ENCODE peak calls at places on chromosomes 4 and X, in eight cellular contexts. One of them, this sample, is unnamed.

GRCh38 chr4:28921886-28922285 is 1798.3 kb upstream of the PCDH7 start:
- DNase-seq in PC-9: no peak
- DNase-seq in AG09309: no peak
- DNase-seq in IMR-90: no peak
- DNase-seq in effector memory CD4-positive, alpha-beta T cell: no peak
- DNase-seq in right cardiac atrium: no peak
- DNase-seq in HL-60: no peak
- DNase-seq in GM06990: no peak
- DNase-seq in this sample: no peak

GRCh38 chr4:128916832-128917231 is 107.3 kb downstream of the JADE1 start:
- DNase-seq in PC-9: no peak
- DNase-seq in AG09309: no peak
- DNase-seq in IMR-90: no peak
- DNase-seq in effector memory CD4-positive, alpha-beta T cell: no peak
- DNase-seq in right cardiac atrium: no peak
- DNase-seq in HL-60: peak; percentile 90
- DNase-seq in GM06990: peak; percentile 12
- DNase-seq in this sample: no peak

GRCh38 chr4:24686866-24687672 is 102.7 kb upstream of the DHX15 start:
- DNase-seq in PC-9: peak; percentile 44
- DNase-seq in AG09309: no peak
- DNase-seq in IMR-90: no peak
- DNase-seq in effector memory CD4-positive, alpha-beta T cell: no peak
- DNase-seq in right cardiac atrium: peak; percentile 53
- DNase-seq in HL-60: no peak
- DNase-seq in GM06990: no peak
- DNase-seq in this sample: no peak

GRCh38 chrX:84046403-84046984 is 141.5 kb downstream of the RPS6KA6 start:
- DNase-seq in PC-9: no peak
- DNase-seq in AG09309: no peak
- DNase-seq in IMR-90: peak; percentile 38
- DNase-seq in effector memory CD4-positive, alpha-beta T cell: no peak
- DNase-seq in right cardiac atrium: no peak
- DNase-seq in HL-60: peak; percentile 18
- DNase-seq in GM06990: peak; percentile 8
- DNase-seq in this sample: no peak

GRCh38 chrX:136950206-136950605 is 69.7 kb upstream of the RBMX start:
- DNase-seq in PC-9: no peak
- DNase-seq in AG09309: no peak
- DNase-seq in IMR-90: no peak
- DNase-seq in effector memory CD4-positive, alpha-beta T cell: no peak
- DNase-seq in right cardiac atrium: no peak
- DNase-seq in HL-60: no peak
- DNase-seq in GM06990: no peak
- DNase-seq in this sample: no peak

GRCh38 chr4:109912706-109913621 is at the start of gene EGF:
- DNase-seq in PC-9: no peak
- DNase-seq in AG09309: peak; percentile 13
- DNase-seq in IMR-90: peak; percentile 50
- DNase-seq in effector memory CD4-positive, alpha-beta T cell: no peak
- DNase-seq in right cardiac atrium: peak; percentile 37
- DNase-seq in HL-60: no peak
- DNase-seq in GM06990: no peak
- DNase-seq in this sample: no peak

GRCh38 chr4:10371869-10372471 is 85.3 kb downstream of the ZNF518B start:
- DNase-seq in PC-9: no peak
- DNase-seq in AG09309: peak; percentile 33
- DNase-seq in IMR-90: peak; percentile 2
- DNase-seq in effector memory CD4-positive, alpha-beta T cell: no peak
- DNase-seq in right cardiac atrium: peak; percentile 45
- DNase-seq in HL-60: no peak
- DNase-seq in GM06990: no peak
- DNase-seq in this sample: no peak

GRCh38 chr4:172975651-172976229 is 192.9 kb upstream of the GALNT7 start:
- DNase-seq in PC-9: no peak
- DNase-seq in AG09309: no peak
- DNase-seq in IMR-90: no peak
- DNase-seq in effector memory CD4-positive, alpha-beta T cell: no peak
- DNase-seq in right cardiac atrium: no peak
- DNase-seq in HL-60: no peak
- DNase-seq in GM06990: no peak
- DNase-seq in this sample: no peak

GRCh38 chr4:143586080-143586479 is 72.6 kb downstream of the SMARCA5 start:
- DNase-seq in PC-9: no peak
- DNase-seq in AG09309: no peak
- DNase-seq in IMR-90: peak; percentile 42
- DNase-seq in effector memory CD4-positive, alpha-beta T cell: no peak
- DNase-seq in right cardiac atrium: no peak
- DNase-seq in HL-60: no peak
- DNase-seq in GM06990: no peak
- DNase-seq in this sample: peak; percentile 44

GRCh38 chr4:156594619-156595018 is 377.0 kb downstream of the PDGFC start:
- DNase-seq in PC-9: no peak
- DNase-seq in AG09309: no peak
- DNase-seq in IMR-90: no peak
- DNase-seq in effector memory CD4-positive, alpha-beta T cell: no peak
- DNase-seq in right cardiac atrium: peak; percentile 83
- DNase-seq in HL-60: no peak
- DNase-seq in GM06990: no peak
- DNase-seq in this sample: no peak
- H3K4me3 ChIP-seq in PC-9: no peak overlapping the region
- H3K4me3 ChIP-seq in AG09309: no peak overlapping the region
- H3K4me3 ChIP-seq in IMR-90: no peak overlapping the region
- H3K4me3 ChIP-seq in effector memory CD4-positive, alpha-beta T cell: no peak overlapping the region
- H3K4me3 ChIP-seq in right cardiac atrium: no peak overlapping the region
- H3K4me3 ChIP-seq in HL-60: no peak overlapping the region
- H3K4me3 ChIP-seq in GM06990: no peak overlapping the region
- H3K4me3 ChIP-seq in this sample: no peak overlapping the region

GRCh38 chr4:144644368-144645101 is 1.4 kb upstream of the HHIP start:
- DNase-seq in PC-9: no peak
- DNase-seq in AG09309: no peak
- DNase-seq in IMR-90: no peak
- DNase-seq in effector memory CD4-positive, alpha-beta T cell: no peak
- DNase-seq in right cardiac atrium: no peak
- DNase-seq in HL-60: no peak
- DNase-seq in GM06990: no peak
- DNase-seq in this sample: no peak

GRCh38 chr4:144646523-144647094 is 653 bp downstream of the HHIP start:
- DNase-seq in PC-9: no peak
- DNase-seq in AG09309: no peak
- DNase-seq in IMR-90: no peak
- DNase-seq in effector memory CD4-positive, alpha-beta T cell: no peak
- DNase-seq in right cardiac atrium: peak; percentile 43
- DNase-seq in HL-60: no peak
- DNase-seq in GM06990: peak; percentile 26
- DNase-seq in this sample: no peak

GRCh38 chr4:144645621-144646522 is at the start of gene HHIP:
- DNase-seq in PC-9: no peak
- DNase-seq in AG09309: no peak
- DNase-seq in IMR-90: peak; percentile 65
- DNase-seq in effector memory CD4-positive, alpha-beta T cell: no peak
- DNase-seq in right cardiac atrium: peak; percentile 84
- DNase-seq in HL-60: peak; percentile 31
- DNase-seq in GM06990: peak; percentile 30
- DNase-seq in this sample: no peak

GRCh38 chr4:144648042-144648441 is 2.1 kb downstream of the HHIP start:
- DNase-seq in PC-9: no peak
- DNase-seq in AG09309: no peak
- DNase-seq in IMR-90: no peak
- DNase-seq in effector memory CD4-positive, alpha-beta T cell: no peak
- DNase-seq in right cardiac atrium: no peak
- DNase-seq in HL-60: no peak
- DNase-seq in GM06990: no peak
- DNase-seq in this sample: no peak

GRCh38 chr4:144645102-144645469 is 870 bp upstream of the HHIP start:
- DNase-seq in PC-9: no peak
- DNase-seq in AG09309: no peak
- DNase-seq in IMR-90: no peak
- DNase-seq in effector memory CD4-positive, alpha-beta T cell: no peak
- DNase-seq in right cardiac atrium: peak; percentile 56
- DNase-seq in HL-60: no peak
- DNase-seq in GM06990: peak; percentile 15
- DNase-seq in this sample: no peak
- H3K4me3 ChIP-seq in PC-9: no peak overlapping the region
- H3K4me3 ChIP-seq in AG09309: peak overlapping the region; percentile 80
- H3K4me3 ChIP-seq in IMR-90: peak overlapping the region; percentile 88
- H3K4me3 ChIP-seq in effector memory CD4-positive, alpha-beta T cell: no peak overlapping the region
- H3K4me3 ChIP-seq in right cardiac atrium: peak overlapping the region; percentile 74
- H3K4me3 ChIP-seq in HL-60: no peak overlapping the region
- H3K4me3 ChIP-seq in GM06990: no peak overlapping the region
- H3K4me3 ChIP-seq in this sample: peak overlapping the region; percentile 72

GRCh38 chr4:78219825-78220224 is 162.7 kb downstream of the FRAS1 start:
- DNase-seq in PC-9: no peak
- DNase-seq in AG09309: no peak
- DNase-seq in IMR-90: no peak
- DNase-seq in effector memory CD4-positive, alpha-beta T cell: no peak
- DNase-seq in right cardiac atrium: no peak
- DNase-seq in HL-60: no peak
- DNase-seq in GM06990: no peak
- DNase-seq in this sample: no peak

GRCh38 chr4:78225236-78225635 is 168.1 kb downstream of the FRAS1 start:
- DNase-seq in PC-9: no peak
- DNase-seq in AG09309: no peak
- DNase-seq in IMR-90: no peak
- DNase-seq in effector memory CD4-positive, alpha-beta T cell: no peak
- DNase-seq in right cardiac atrium: no peak
- DNase-seq in HL-60: no peak
- DNase-seq in GM06990: no peak
- DNase-seq in this sample: no peak

GRCh38 chr4:78226279-78226678 is 169.2 kb downstream of the FRAS1 start:
- DNase-seq in PC-9: no peak
- DNase-seq in AG09309: no peak
- DNase-seq in IMR-90: no peak
- DNase-seq in effector memory CD4-positive, alpha-beta T cell: no peak
- DNase-seq in right cardiac atrium: no peak
- DNase-seq in HL-60: no peak
- DNase-seq in GM06990: no peak
- DNase-seq in this sample: no peak

GRCh38 chr4:78220283-78220682 is 163.2 kb downstream of the FRAS1 start:
- DNase-seq in PC-9: no peak
- DNase-seq in AG09309: no peak
- DNase-seq in IMR-90: no peak
- DNase-seq in effector memory CD4-positive, alpha-beta T cell: no peak
- DNase-seq in right cardiac atrium: no peak
- DNase-seq in HL-60: no peak
- DNase-seq in GM06990: no peak
- DNase-seq in this sample: no peak

GRCh38 chr4:78222575-78223186 is 165.6 kb downstream of the FRAS1 start:
- DNase-seq in PC-9: no peak
- DNase-seq in AG09309: no peak
- DNase-seq in IMR-90: no peak
- DNase-seq in effector memory CD4-positive, alpha-beta T cell: no peak
- DNase-seq in right cardiac atrium: no peak
- DNase-seq in HL-60: no peak
- DNase-seq in GM06990: no peak
- DNase-seq in this sample: no peak
- H3K4me3 ChIP-seq in PC-9: no peak overlapping the region
- H3K4me3 ChIP-seq in AG09309: no peak overlapping the region
- H3K4me3 ChIP-seq in IMR-90: no peak overlapping the region
- H3K4me3 ChIP-seq in effector memory CD4-positive, alpha-beta T cell: no peak overlapping the region
- H3K4me3 ChIP-seq in right cardiac atrium: no peak overlapping the region
- H3K4me3 ChIP-seq in HL-60: no peak overlapping the region
- H3K4me3 ChIP-seq in GM06990: no peak overlapping the region
- H3K4me3 ChIP-seq in this sample: no peak overlapping the region

DNA sequence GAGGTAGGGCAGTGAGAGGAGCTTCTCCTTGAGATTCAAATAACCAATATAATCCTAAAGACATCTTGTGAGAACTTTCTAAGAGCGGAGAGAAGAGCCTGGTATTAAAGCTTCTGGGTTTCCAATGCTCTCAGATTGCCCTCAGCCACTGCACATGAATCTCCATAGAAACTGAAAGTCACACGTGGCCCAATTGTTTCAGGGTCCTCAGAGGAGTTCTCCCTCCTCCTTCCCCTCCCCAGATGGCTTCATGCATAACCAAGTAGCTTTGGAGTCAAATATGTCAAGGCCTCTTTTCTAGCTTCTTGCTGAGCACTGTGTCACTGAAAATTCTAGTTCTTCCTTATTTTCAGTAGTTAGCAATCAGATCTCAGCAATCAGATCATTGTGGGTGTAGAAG is 2.3 kb downstream of the BTK start:
- DNase-seq in PC-9: no peak
- DNase-seq in AG09309: no peak
- DNase-seq in IMR-90: no peak
- DNase-seq in effector memory CD4-positive, alpha-beta T cell: no peak
- DNase-seq in right cardiac atrium: no peak
- DNase-seq in HL-60: no peak
- DNase-seq in GM06990: peak; percentile 48
- DNase-seq in this sample: no peak
- H3K4me3 ChIP-seq in PC-9: no peak overlapping the region
- H3K4me3 ChIP-seq in AG09309: no peak overlapping the region
- H3K4me3 ChIP-seq in IMR-90: no peak overlapping the region
- H3K4me3 ChIP-seq in effector memory CD4-positive, alpha-beta T cell: no peak overlapping the region
- H3K4me3 ChIP-seq in right cardiac atrium: no peak overlapping the region
- H3K4me3 ChIP-seq in HL-60: peak overlapping the region; percentile 15
- H3K4me3 ChIP-seq in GM06990: peak overlapping the region; percentile 70
- H3K4me3 ChIP-seq in this sample: no peak overlapping the region

GRCh38 chr4:2812985-2813384 is 20.1 kb downstream of the SH3BP2 start:
- DNase-seq in PC-9: no peak
- DNase-seq in AG09309: no peak
- DNase-seq in IMR-90: no peak
- DNase-seq in effector memory CD4-positive, alpha-beta T cell: no peak
- DNase-seq in right cardiac atrium: no peak
- DNase-seq in HL-60: no peak
- DNase-seq in GM06990: no peak
- DNase-seq in this sample: no peak

GRCh38 chr4:2814627-2815026 is 21.7 kb downstream of the SH3BP2 start:
- DNase-seq in PC-9: no peak
- DNase-seq in AG09309: no peak
- DNase-seq in IMR-90: no peak
- DNase-seq in effector memory CD4-positive, alpha-beta T cell: no peak
- DNase-seq in right cardiac atrium: no peak
- DNase-seq in HL-60: no peak
- DNase-seq in GM06990: no peak
- DNase-seq in this sample: no peak

GRCh38 chr4:2812600-2812932 is 19.7 kb downstream of the SH3BP2 start:
- DNase-seq in PC-9: no peak
- DNase-seq in AG09309: no peak
- DNase-seq in IMR-90: no peak
- DNase-seq in effector memory CD4-positive, alpha-beta T cell: no peak
- DNase-seq in right cardiac atrium: no peak
- DNase-seq in HL-60: no peak
- DNase-seq in GM06990: no peak
- DNase-seq in this sample: no peak

GRCh38 chr4:2811830-2812599 is 19.1 kb downstream of the SH3BP2 start:
- DNase-seq in PC-9: no peak
- DNase-seq in AG09309: no peak
- DNase-seq in IMR-90: peak; percentile 65
- DNase-seq in effector memory CD4-positive, alpha-beta T cell: peak; percentile 37
- DNase-seq in right cardiac atrium: peak; percentile 89
- DNase-seq in HL-60: peak; percentile 97
- DNase-seq in GM06990: peak; percentile 85
- DNase-seq in this sample: no peak

GRCh38 chr4:2813446-2814405 is 20.8 kb downstream of the SH3BP2 start:
- DNase-seq in PC-9: no peak
- DNase-seq in AG09309: no peak
- DNase-seq in IMR-90: no peak
- DNase-seq in effector memory CD4-positive, alpha-beta T cell: no peak
- DNase-seq in right cardiac atrium: no peak
- DNase-seq in HL-60: no peak
- DNase-seq in GM06990: no peak
- DNase-seq in this sample: no peak
- H3K4me3 ChIP-seq in PC-9: no peak overlapping the region
- H3K4me3 ChIP-seq in AG09309: no peak overlapping the region
- H3K4me3 ChIP-seq in IMR-90: no peak overlapping the region
- H3K4me3 ChIP-seq in effector memory CD4-positive, alpha-beta T cell: peak overlapping the region; percentile 70
- H3K4me3 ChIP-seq in right cardiac atrium: no peak overlapping the region
- H3K4me3 ChIP-seq in HL-60: peak overlapping the region; percentile 79
- H3K4me3 ChIP-seq in GM06990: peak overlapping the region; percentile 77
- H3K4me3 ChIP-seq in this sample: no peak overlapping the region